ENCODE peak calls at places on chromosomes 11 and 22, in five cellular contexts. T, Q, H, Y and D are unnamed samples.

GRCh38 chr22:46336119-46337078 is 885 bp downstream of the TRMU start:
- DNase-seq in T (no peak), Q (no peak), H (peak), Y (no peak), D (no peak)

GRCh38 chr11:104462346-104462745 is 298.4 kb upstream of the PDGFD start:
- DNase-seq in T (no peak), Q (peak), H (no peak), Y (no peak), D (no peak)

GRCh38 chr11:94129505-94130335 is 1.1 kb downstream of the PANX1 start:
- DNase-seq in T (no peak), Q (no peak), H (no peak), Y (no peak), D (peak)

GRCh38 chr11:86910592-86910991 is 44.6 kb downstream of the FZD4 start:
- DNase-seq in T (no peak), Q (no peak), H (no peak), Y (no peak), D (no peak)

GRCh38 chr11:5004429-5005274 is 10.0 kb downstream of the OR51L1 start:
- DNase-seq in T (no peak), Q (peak), H (peak), Y (no peak), D (no peak)

GRCh38 chr11:68724293-68724692 is 27.0 kb downstream of the TESMIN start:
- DNase-seq in T (no peak), Q (no peak), H (no peak), Y (no peak), D (no peak)

GRCh38 chr22:36323182-36323854 is 64.4 kb downstream of the MYH9 start:
- DNase-seq in T (no peak), Q (no peak), H (no peak), Y (no peak), D (no peak)

GRCh38 chr11:68889948-68890446 is 13.6 kb downstream of the MRPL21 start:
- DNase-seq in T (no peak), Q (peak), H (peak), Y (no peak), D (no peak)

GRCh38 chr22:50057868-50058311 is at the start of gene TTLL8:
- DNase-seq in T (no peak), Q (no peak), H (no peak), Y (no peak), D (no peak)

GRCh38 chr11:104798794-104799193 is 99.5 kb downstream of the CASP12 start:
- DNase-seq in T (no peak), Q (no peak), H (no peak), Y (no peak), D (no peak)

GRCh38 chr11:112588252-112588668 is 327.6 kb upstream of the PLET1 start:
- DNase-seq in T (peak), Q (peak), H (peak), Y (peak), D (peak)

GRCh38 chr11:130622126-130622525 is 173.7 kb downstream of the ADAMTS15 start:
- DNase-seq in T (no peak), Q (no peak), H (no peak), Y (no peak), D (no peak)

GRCh38 chr11:73376803-73377629 is 817 bp downstream of the RELT start:
- DNase-seq in T (peak), Q (no peak), H (peak), Y (no peak), D (peak)

GRCh38 chr11:15073361-15074205 is at the start of gene CALCB:
- DNase-seq in T (no peak), Q (no peak), H (no peak), Y (no peak), D (no peak)

GRCh38 chr11:44753965-44754645 is 27.3 kb downstream of the TSPAN18 start:
- DNase-seq in T (no peak), Q (no peak), H (no peak), Y (no peak), D (no peak)

GRCh38 chr11:68213135-68213515 is at the start of gene KMT5B:
- DNase-seq in T (peak), Q (no peak), H (peak), Y (no peak), D (no peak)

GRCh38 chr11:65448074-65448417 is 25.4 kb downstream of the NEAT1 start:
- DNase-seq in T (no peak), Q (no peak), H (no peak), Y (no peak), D (no peak)

GRCh38 chr11:115911656-115912055 is 407.4 kb upstream of the CADM1 start:
- DNase-seq in T (no peak), Q (no peak), H (no peak), Y (no peak), D (no peak)

GRCh38 chr11:7592706-7593105 is 78.9 kb downstream of the PPFIBP2 start:
- DNase-seq in T (no peak), Q (no peak), H (no peak), Y (no peak), D (no peak)

GRCh38 chr11:44305643-44306468 is 4.1 kb downstream of the ALX4 start:
- DNase-seq in T (peak), Q (no peak), H (no peak), Y (no peak), D (no peak)

GRCh38 chr11:75851203-75851602 is 36.2 kb downstream of the UVRAG start:
- DNase-seq in T (no peak), Q (no peak), H (no peak), Y (no peak), D (no peak)